ENCODE peak calls at places on chromosomes 5 and 9, in nine cellular contexts. One of them, this sample, is unnamed.

GRCh38 chr5:3925935-3926334 is 330.3 kb downstream of the IRX1 start:
- DNase-seq in neural progenitor cell: no peak
- DNase-seq in cardiac muscle cell: no peak
- DNase-seq in heart left ventricle: no peak
- DNase-seq in DND-41: no peak
- DNase-seq in A549: no peak
- DNase-seq in lung: no peak
- DNase-seq in foreskin keratinocyte: no peak
- DNase-seq in Peyer's patch: no peak
- DNase-seq in this sample: no peak

GRCh38 chr9:80500300-80500699 is 928.5 kb downstream of the TLE4 start:
- DNase-seq in neural progenitor cell: no peak
- DNase-seq in cardiac muscle cell: no peak
- DNase-seq in heart left ventricle: no peak
- DNase-seq in DND-41: no peak
- DNase-seq in A549: no peak
- DNase-seq in lung: no peak
- DNase-seq in foreskin keratinocyte: no peak
- DNase-seq in Peyer's patch: no peak
- DNase-seq in this sample: no peak

GRCh38 chr9:114611516-114612271 is 603 bp downstream of the TMEM268 start:
- DNase-seq in neural progenitor cell: no peak
- DNase-seq in cardiac muscle cell: peak; percentile 81
- DNase-seq in heart left ventricle: peak; percentile 52
- DNase-seq in DND-41: peak; percentile 54
- DNase-seq in A549: peak; percentile 63
- DNase-seq in lung: peak; percentile 58
- DNase-seq in foreskin keratinocyte: no peak
- DNase-seq in Peyer's patch: peak; percentile 80
- DNase-seq in this sample: no peak

GRCh38 chr5:166566725-166567124 is 1724.7 kb upstream of the WWC1 start:
- DNase-seq in neural progenitor cell: no peak
- DNase-seq in cardiac muscle cell: no peak
- DNase-seq in heart left ventricle: no peak
- DNase-seq in DND-41: no peak
- DNase-seq in A549: no peak
- DNase-seq in lung: no peak
- DNase-seq in foreskin keratinocyte: no peak
- DNase-seq in Peyer's patch: no peak
- DNase-seq in this sample: no peak

GRCh38 chr5:139961435-139962157 is 81.5 kb downstream of the NRG2 start:
- DNase-seq in neural progenitor cell: no peak
- DNase-seq in cardiac muscle cell: no peak
- DNase-seq in heart left ventricle: peak; percentile 10
- DNase-seq in DND-41: no peak
- DNase-seq in A549: no peak
- DNase-seq in lung: no peak
- DNase-seq in foreskin keratinocyte: no peak
- DNase-seq in Peyer's patch: no peak
- DNase-seq in this sample: no peak

GRCh38 chr5:57538341-57538955 is 55.8 kb upstream of the ACTBL2 start:
- DNase-seq in neural progenitor cell: no peak
- DNase-seq in cardiac muscle cell: peak; percentile 90
- DNase-seq in heart left ventricle: no peak
- DNase-seq in DND-41: no peak
- DNase-seq in A549: peak; percentile 16
- DNase-seq in lung: no peak
- DNase-seq in foreskin keratinocyte: peak; percentile 65
- DNase-seq in Peyer's patch: no peak
- DNase-seq in this sample: no peak

GRCh38 chr5:16913840-16914435 is 22.1 kb downstream of the MYO10 start:
- DNase-seq in neural progenitor cell: no peak
- DNase-seq in cardiac muscle cell: no peak
- DNase-seq in heart left ventricle: no peak
- DNase-seq in DND-41: no peak
- DNase-seq in A549: no peak
- DNase-seq in lung: no peak
- DNase-seq in foreskin keratinocyte: no peak
- DNase-seq in Peyer's patch: peak; percentile 61
- DNase-seq in this sample: no peak

GRCh38 chr5:30804739-30805313 is 388.7 kb upstream of the CDH6 start:
- DNase-seq in neural progenitor cell: peak; percentile 20
- DNase-seq in cardiac muscle cell: peak; percentile 9
- DNase-seq in heart left ventricle: peak; percentile 19
- DNase-seq in DND-41: no peak
- DNase-seq in A549: no peak
- DNase-seq in lung: no peak
- DNase-seq in foreskin keratinocyte: no peak
- DNase-seq in Peyer's patch: no peak
- DNase-seq in this sample: no peak

GRCh38 chr9:133768859-133769510 is 30.8 kb upstream of the SARDH start:
- DNase-seq in neural progenitor cell: no peak
- DNase-seq in cardiac muscle cell: no peak
- DNase-seq in heart left ventricle: no peak
- DNase-seq in DND-41: peak; percentile 17
- DNase-seq in A549: peak; percentile 25
- DNase-seq in lung: no peak
- DNase-seq in foreskin keratinocyte: no peak
- DNase-seq in Peyer's patch: peak; percentile 28
- DNase-seq in this sample: no peak

GRCh38 chr9:65435464-65435863 is 150.5 kb upstream of the FOXD4L5 start:
- DNase-seq in neural progenitor cell: no peak
- DNase-seq in cardiac muscle cell: no peak
- DNase-seq in heart left ventricle: no peak
- DNase-seq in DND-41: no peak
- DNase-seq in A549: no peak
- DNase-seq in lung: no peak
- DNase-seq in foreskin keratinocyte: no peak
- DNase-seq in Peyer's patch: no peak
- DNase-seq in this sample: no peak

DNA sequence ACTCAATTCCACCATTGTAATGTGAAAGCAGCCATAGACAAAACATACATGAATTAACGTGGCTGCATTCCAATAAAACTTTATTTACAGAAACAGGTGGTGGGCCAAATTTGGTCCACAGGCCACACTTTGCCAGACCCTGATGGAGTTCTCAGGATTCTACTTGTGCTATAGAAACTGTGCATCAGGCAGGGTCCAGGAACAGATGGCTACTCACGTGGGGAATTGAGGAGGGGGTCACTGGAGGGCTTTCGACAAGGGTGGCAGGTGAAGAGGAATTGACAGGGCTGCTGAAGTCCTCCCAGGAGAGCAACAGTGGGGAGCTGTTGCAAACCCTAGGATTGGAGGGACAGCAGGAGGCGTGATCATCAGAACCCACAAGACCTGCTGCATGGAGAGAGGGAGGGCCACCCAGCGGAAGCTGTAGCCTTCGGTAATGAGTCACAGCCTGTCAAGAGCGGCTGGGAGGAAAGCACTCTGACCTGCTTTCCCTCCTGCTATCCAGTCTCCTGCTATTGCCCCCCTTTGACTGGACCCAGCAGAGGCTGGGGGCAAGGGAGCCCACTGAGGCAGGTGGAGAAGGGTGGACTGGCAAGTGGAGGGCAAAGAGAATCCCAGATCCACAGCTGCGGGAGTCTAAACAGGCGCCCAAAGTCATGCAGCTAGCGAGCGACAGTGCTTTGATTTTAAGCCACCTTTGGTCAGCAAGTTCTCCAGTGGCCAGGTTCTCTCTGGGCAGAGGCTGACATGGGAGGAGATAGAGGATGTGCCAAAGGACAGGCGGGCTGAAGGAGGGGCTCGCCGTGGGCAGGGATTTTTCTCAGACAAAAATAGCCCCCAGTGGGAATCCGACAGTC is 138.3 kb upstream of the SMIM23 start:
- DNase-seq in neural progenitor cell: no peak
- DNase-seq in cardiac muscle cell: peak; percentile 65
- DNase-seq in heart left ventricle: no peak
- DNase-seq in DND-41: peak; percentile 10
- DNase-seq in A549: peak; percentile 45
- DNase-seq in lung: no peak
- DNase-seq in foreskin keratinocyte: peak; percentile 23
- DNase-seq in Peyer's patch: no peak
- DNase-seq in this sample: no peak
- TF ChIP-seq CTCF in neural progenitor cell: no peak
- TF ChIP-seq CTCF in cardiac muscle cell: peak; percentile 14
- TF ChIP-seq CTCF in heart left ventricle: no peak
- TF ChIP-seq CTCF in DND-41: no peak
- TF ChIP-seq CTCF in A549: no peak
- TF ChIP-seq CTCF in lung: no peak
- TF ChIP-seq CTCF in foreskin keratinocyte: peak; percentile 39
- TF ChIP-seq CTCF in Peyer's patch: no peak
- TF ChIP-seq CTCF in this sample: no peak

DNA sequence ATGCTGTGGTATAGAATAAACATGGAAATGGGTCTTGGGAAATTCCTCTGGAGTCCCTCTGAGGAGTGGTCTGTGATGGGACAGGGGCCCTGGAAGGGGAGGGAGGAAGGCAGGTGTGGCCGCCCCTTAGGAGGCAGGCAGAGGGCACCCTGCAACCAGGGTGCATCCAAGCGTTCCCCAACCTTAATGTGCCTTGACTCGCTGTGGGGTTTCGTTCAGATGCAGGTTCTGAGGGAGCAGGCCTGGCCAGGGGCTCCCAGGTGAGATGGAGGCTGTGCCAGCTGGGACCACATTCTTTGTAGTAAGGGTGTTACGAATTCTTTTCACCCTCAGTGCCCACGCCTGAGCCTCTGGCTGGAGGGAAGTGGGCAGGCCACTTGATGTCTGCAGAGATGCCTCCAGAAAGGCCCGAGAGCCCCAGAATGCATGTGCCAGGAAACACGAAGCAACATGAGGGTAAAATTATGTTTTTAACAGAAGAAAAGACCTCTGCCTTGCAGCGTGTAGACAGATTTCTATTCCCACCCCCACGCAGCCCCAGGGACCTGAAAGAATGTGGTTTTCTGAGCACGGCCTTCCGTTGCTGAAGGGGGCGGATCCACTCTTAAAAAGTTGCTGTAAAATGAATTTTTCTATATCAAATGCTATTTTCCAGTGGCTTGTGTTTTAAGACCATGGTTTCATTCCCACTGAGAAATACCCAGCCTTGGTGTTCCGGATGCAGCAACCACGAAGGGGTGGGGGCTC is 150.5 kb upstream of the IER5L start:
- DNase-seq in neural progenitor cell: no peak
- DNase-seq in cardiac muscle cell: peak; percentile 83
- DNase-seq in heart left ventricle: peak; percentile 68
- DNase-seq in DND-41: no peak
- DNase-seq in A549: no peak
- DNase-seq in lung: no peak
- DNase-seq in foreskin keratinocyte: no peak
- DNase-seq in Peyer's patch: no peak
- DNase-seq in this sample: peak; percentile 17
- H3K27ac ChIP-seq in neural progenitor cell: no peak overlapping the region
- H3K27ac ChIP-seq in cardiac muscle cell: no peak overlapping the region
- H3K27ac ChIP-seq in heart left ventricle: peak overlapping the region; percentile 70
- H3K27ac ChIP-seq in DND-41: no peak overlapping the region
- H3K27ac ChIP-seq in A549: peak overlapping the region; percentile 85
- H3K27ac ChIP-seq in lung: peak overlapping the region; percentile 5
- H3K27ac ChIP-seq in foreskin keratinocyte: no peak overlapping the region
- H3K27ac ChIP-seq in Peyer's patch: no peak overlapping the region
- H3K27ac ChIP-seq in this sample: no peak overlapping the region

GRCh38 chr5:95113489-95113888 is 171.4 kb downstream of the MCTP1 start:
- DNase-seq in neural progenitor cell: peak; percentile 45
- DNase-seq in cardiac muscle cell: peak; percentile 0
- DNase-seq in heart left ventricle: no peak
- DNase-seq in DND-41: no peak
- DNase-seq in A549: no peak
- DNase-seq in lung: no peak
- DNase-seq in foreskin keratinocyte: no peak
- DNase-seq in Peyer's patch: no peak
- DNase-seq in this sample: no peak
- TF ChIP-seq CTCF in neural progenitor cell: no peak
- TF ChIP-seq CTCF in cardiac muscle cell: no peak
- TF ChIP-seq CTCF in heart left ventricle: no peak
- TF ChIP-seq CTCF in DND-41: no peak
- TF ChIP-seq CTCF in A549: no peak
- TF ChIP-seq CTCF in lung: no peak
- TF ChIP-seq CTCF in foreskin keratinocyte: no peak
- TF ChIP-seq CTCF in Peyer's patch: no peak
- TF ChIP-seq CTCF in this sample: no peak

GRCh38 chr9:136546697-136547481 is 1.0 kb upstream of the NOTCH1 start:
- DNase-seq in neural progenitor cell: peak; percentile 64
- DNase-seq in cardiac muscle cell: peak; percentile 75
- DNase-seq in heart left ventricle: peak; percentile 76
- DNase-seq in DND-41: peak; percentile 78
- DNase-seq in A549: peak; percentile 57
- DNase-seq in lung: peak; percentile 73
- DNase-seq in foreskin keratinocyte: no peak
- DNase-seq in Peyer's patch: peak; percentile 80
- DNase-seq in this sample: peak; percentile 46

GRCh38 chr9:136545966-136546696 is at the start of gene NOTCH1:
- DNase-seq in neural progenitor cell: peak; percentile 92
- DNase-seq in cardiac muscle cell: peak; percentile 96
- DNase-seq in heart left ventricle: peak; percentile 95
- DNase-seq in DND-41: peak; percentile 95
- DNase-seq in A549: peak; percentile 95
- DNase-seq in lung: peak; percentile 94
- DNase-seq in foreskin keratinocyte: peak; percentile 83
- DNase-seq in Peyer's patch: peak; percentile 95
- DNase-seq in this sample: peak; percentile 78

GRCh38 chr9:136545065-136545965 is 533 bp downstream of the NOTCH1 start:
- DNase-seq in neural progenitor cell: peak; percentile 55
- DNase-seq in cardiac muscle cell: no peak
- DNase-seq in heart left ventricle: no peak
- DNase-seq in DND-41: peak; percentile 48
- DNase-seq in A549: no peak
- DNase-seq in lung: no peak
- DNase-seq in foreskin keratinocyte: no peak
- DNase-seq in Peyer's patch: peak; percentile 71
- DNase-seq in this sample: peak; percentile 50

GRCh38 chr9:136549010-136549980 is 3.4 kb upstream of the NOTCH1 start:
- DNase-seq in neural progenitor cell: no peak
- DNase-seq in cardiac muscle cell: no peak
- DNase-seq in heart left ventricle: no peak
- DNase-seq in DND-41: no peak
- DNase-seq in A549: no peak
- DNase-seq in lung: no peak
- DNase-seq in foreskin keratinocyte: no peak
- DNase-seq in Peyer's patch: no peak
- DNase-seq in this sample: no peak

DNA sequence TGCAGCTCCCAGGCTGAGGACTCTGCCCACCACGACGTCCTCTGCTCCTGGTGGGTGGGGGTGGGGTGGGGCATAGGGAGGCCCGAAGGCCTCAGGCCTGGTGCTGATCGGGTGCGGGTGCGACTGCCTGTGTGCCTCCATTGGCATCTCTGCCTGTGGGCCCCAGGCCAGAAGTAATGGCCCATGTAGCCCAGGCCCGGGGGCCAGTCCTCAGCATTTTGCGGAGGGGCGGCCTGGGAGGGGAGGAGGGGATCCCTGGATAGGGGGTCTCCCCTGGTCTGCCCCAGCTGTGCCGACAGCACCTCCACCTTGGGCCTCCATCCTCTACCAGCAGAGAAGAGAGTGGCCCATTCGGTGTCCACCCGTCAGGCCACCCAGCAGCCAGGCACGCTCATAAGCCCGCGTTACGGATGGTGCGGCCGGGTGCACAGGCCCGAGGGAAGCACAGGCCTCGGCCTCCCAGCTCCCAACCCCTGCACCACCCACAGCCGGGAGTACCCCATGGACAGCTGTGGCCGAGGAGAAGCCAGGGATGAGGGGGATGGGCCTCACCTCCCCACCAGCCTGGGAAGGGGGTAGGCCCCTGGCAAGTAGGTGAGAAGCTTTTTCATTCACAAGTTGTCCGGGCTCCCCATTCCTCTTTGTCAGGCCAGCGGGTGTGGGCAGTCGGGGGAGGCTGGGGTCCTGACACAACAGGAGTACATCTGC is 1.8 kb upstream of the NOTCH1 start:
- DNase-seq in neural progenitor cell: no peak
- DNase-seq in cardiac muscle cell: no peak
- DNase-seq in heart left ventricle: no peak
- DNase-seq in DND-41: no peak
- DNase-seq in A549: no peak
- DNase-seq in lung: no peak
- DNase-seq in foreskin keratinocyte: no peak
- DNase-seq in Peyer's patch: no peak
- DNase-seq in this sample: no peak
- H3K27ac ChIP-seq in neural progenitor cell: no peak overlapping the region
- H3K27ac ChIP-seq in cardiac muscle cell: no peak overlapping the region
- H3K27ac ChIP-seq in heart left ventricle: peak overlapping the region; percentile 99
- H3K27ac ChIP-seq in DND-41: peak overlapping the region; percentile 100
- H3K27ac ChIP-seq in A549: peak overlapping the region; percentile 98
- H3K27ac ChIP-seq in lung: peak overlapping the region; percentile 95
- H3K27ac ChIP-seq in foreskin keratinocyte: no peak overlapping the region
- H3K27ac ChIP-seq in Peyer's patch: peak overlapping the region; percentile 96
- H3K27ac ChIP-seq in this sample: no peak overlapping the region